ENCODE peak calls at places on chromosome 14, in five cellular contexts. O, U, H, V and T are unnamed samples. For H3K4me1, the result is how much of the 10 kb centered on the place peaks cover.

GRCh38 chr14:36105401-36105800 is 71.1 kb downstream of the PTCSC3 start:
- DNase-seq in O (peak), U (no peak), H (no peak), V (no peak), T (no peak)

GRCh38 chr14:92897922-92898599 is 24.9 kb upstream of the CHGA start:
- DNase-seq in O (no peak), U (no peak), H (no peak), V (no peak), T (no peak)

GRCh38 chr14:36646664-36647416 is 14.8 kb upstream of the PAX9 start:
- DNase-seq in O (no peak), U (no peak), H (no peak), V (no peak), T (no peak)

GRCh38 chr14:100213587-100213955 is 25.4 kb upstream of the YY1 start:
- DNase-seq in O (no peak), U (no peak), H (no peak), V (no peak), T (no peak)

GRCh38 chr14:102584871-102585869 is 7.3 kb upstream of the RCOR1 start:
- DNase-seq in O (peak), U (no peak), H (peak), V (no peak), T (peak)

GRCh38 chr14:99564256-99564902 is 39.6 kb downstream of the CCDC85C start:
- DNase-seq in O (peak), U (peak), H (no peak), V (no peak), T (peak)

GRCh38 chr14:56487761-56488160 is 91.8 kb upstream of the TMEM260 start:
- DNase-seq in O (no peak), U (no peak), H (no peak), V (no peak), T (no peak)

GRCh38 chr14:76937181-76938091 is 91.1 kb downstream of the IRF2BPL start:
- DNase-seq in O (no peak), U (no peak), H (peak), V (no peak), T (peak)

GRCh38 chr14:24976599-24976998 is 73.3 kb downstream of the STXBP6 start:
- DNase-seq in O (no peak), U (no peak), H (no peak), V (no peak), T (no peak)

GRCh38 chr14:70887207-70888150 is 19.8 kb upstream of the PCNX1 start:
- DNase-seq in O (no peak), U (no peak), H (no peak), V (no peak), T (no peak)

GRCh38 chr14:70888151-70888499 is 19.1 kb upstream of the PCNX1 start:
- DNase-seq in O (no peak), U (no peak), H (no peak), V (no peak), T (no peak)

GRCh38 chr14:70885343-70886014 is 21.8 kb upstream of the PCNX1 start:
- DNase-seq in O (no peak), U (no peak), H (no peak), V (no peak), T (no peak)

GRCh38 chr14:70884595-70885342 is 22.5 kb upstream of the PCNX1 start:
- DNase-seq in O (no peak), U (no peak), H (no peak), V (no peak), T (no peak)

DNA sequence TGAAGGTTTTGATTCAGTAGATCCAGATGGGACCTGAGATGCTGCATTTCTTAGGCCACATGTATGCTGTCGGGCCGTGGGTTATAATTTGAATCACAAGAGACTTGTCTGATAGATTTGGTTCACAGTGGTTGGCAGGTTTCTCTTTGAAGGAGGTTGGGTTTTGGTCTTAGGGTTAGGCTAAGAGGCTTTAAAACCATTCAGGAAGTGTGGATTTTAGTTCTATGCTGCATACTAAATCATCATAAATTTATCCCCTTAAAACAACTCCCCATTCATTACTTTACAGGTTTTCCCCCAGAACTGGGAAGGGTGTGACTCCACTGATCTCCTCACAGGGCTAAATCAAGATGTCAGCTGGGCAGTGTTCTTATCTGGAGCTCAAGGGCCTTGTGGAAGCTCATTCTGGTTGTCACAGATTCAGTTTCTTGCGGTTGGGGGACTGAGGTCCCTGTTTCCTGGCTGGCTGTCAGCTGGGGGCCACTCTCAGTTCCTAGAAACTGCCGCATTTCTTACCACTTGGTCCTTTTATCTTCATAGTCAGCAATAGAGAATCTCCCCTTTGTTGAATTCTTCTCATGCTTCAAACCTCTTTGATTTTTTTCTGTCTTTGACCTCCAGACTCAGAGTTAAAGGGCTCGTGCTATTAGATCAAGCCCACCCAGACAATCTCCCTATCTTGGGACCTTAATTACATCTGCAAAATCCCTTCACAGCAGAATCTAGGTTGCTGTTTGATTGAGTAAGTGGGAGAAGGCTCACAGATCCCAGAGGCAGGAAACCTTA is 20.6 kb upstream of the PCNX1 start:
- DNase-seq in O (no peak), U (no peak), H (peak), V (no peak), T (no peak)
- TF ChIP-seq EP300 in O (no peak), U (no peak), H (no peak), V (no peak), T (no peak)

DNA sequence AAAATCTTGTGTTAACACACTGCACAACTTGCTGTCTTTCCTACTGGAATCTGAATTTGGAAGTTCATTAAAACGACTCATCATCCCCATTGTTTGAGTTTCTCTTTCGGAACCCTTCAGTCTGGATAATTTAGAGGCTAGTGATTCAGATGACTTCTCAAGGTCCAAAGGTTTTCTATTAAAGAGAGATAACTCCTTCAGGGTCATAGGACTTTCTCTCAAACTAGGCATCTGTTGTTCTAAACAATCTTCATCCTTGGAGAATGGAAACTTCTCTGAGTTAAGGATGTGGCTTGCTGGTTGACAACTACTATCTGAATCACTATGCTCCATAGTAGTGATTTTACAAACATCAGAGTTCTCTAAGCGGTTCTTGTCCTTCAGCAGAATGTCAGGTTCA is 4.4 kb downstream of the MLH3 start:
- DNase-seq in O (no peak), U (no peak), H (no peak), V (no peak), T (no peak)
- H3K27ac ChIP-seq in O (no peak), U (no peak), H (no peak), V (no peak), T (no peak)

GRCh38 chr14:68916358-68916757 is 62.7 kb downstream of the ACTN1 start:
- DNase-seq in O (no peak), U (no peak), H (no peak), V (no peak), T (no peak)
- H3K4me1 ChIP-seq in O (under half), U (under half), H (under half), V (under half), T (half or more)

DNA sequence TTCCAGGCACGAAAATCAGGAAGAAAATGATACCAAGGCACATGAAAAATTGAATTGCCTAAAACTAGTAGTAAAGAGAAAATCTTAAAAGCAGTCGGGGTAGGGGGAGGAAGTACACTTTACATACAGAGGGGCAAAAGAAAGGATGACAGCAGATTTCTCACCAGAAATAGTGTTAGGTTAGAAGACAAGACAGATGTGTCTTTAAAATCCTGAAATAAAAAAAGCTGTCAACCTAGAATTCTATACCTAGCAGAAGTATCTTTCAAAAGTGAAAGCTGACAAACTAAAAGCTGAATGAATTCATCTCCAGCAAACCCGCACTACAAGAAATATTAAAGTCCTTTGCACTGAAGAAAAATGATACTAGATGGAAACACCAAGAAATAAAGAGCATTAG is 280.4 kb downstream of the FOXN3 start:
- DNase-seq in O (no peak), U (no peak), H (no peak), V (no peak), T (no peak)
- TF ChIP-seq EP300 in O (no peak), U (no peak), H (no peak), V (no peak), T (no peak)

GRCh38 chr14:22530101-22530500 is 58.9 kb downstream of the DAD1 start:
- DNase-seq in O (no peak), U (no peak), H (no peak), V (no peak), T (no peak)
- H3K27ac ChIP-seq in O (no peak), U (no peak), H (no peak), V (no peak), T (no peak)